ENCODE peak calls at places on chromosome 18, in ten cellular contexts. I, H, O, A, D, Z, Y, V, K and N are unnamed samples.

GRCh38 chr18:58758606-58759005 is 87.3 kb downstream of the MALT1 start:
- DNase-seq in I (no peak), D (no peak), Z (no peak), V (no peak), O (no peak), H (peak), A (no peak), K (no peak), Y (no peak), N (no peak)

GRCh38 chr18:3450358-3451107 is 561 bp downstream of the TGIF1 start:
- DNase-seq in Y (peak), O (no peak), V (peak), Z (peak), A (peak), K (peak), I (peak), D (no peak), H (peak), N (peak)

GRCh38 chr18:10923225-10923624 is 226.1 kb downstream of the PIEZO2 start:
- DNase-seq in Z (no peak), Y (no peak), I (no peak), O (no peak), H (no peak), D (no peak), K (no peak), A (no peak), V (no peak), N (no peak)

GRCh38 chr18:44723366-44723765 is 42.7 kb downstream of the SETBP1 start:
- DNase-seq in I (no peak), A (no peak), V (no peak), O (no peak), K (no peak), Z (no peak), H (no peak), Y (no peak), D (no peak), N (no peak)

GRCh38 chr18:3148930-3149535 is 70.7 kb downstream of the MYOM1 start:
- DNase-seq in Y (no peak), H (no peak), V (peak), D (no peak), O (no peak), Z (no peak), I (no peak), A (no peak), K (no peak), N (no peak)

GRCh38 chr18:79852561-79853302 is 55.0 kb downstream of the KCNG2 start:
- DNase-seq in A (no peak), V (no peak), Y (no peak), K (no peak), I (no peak), O (no peak), H (peak), Z (peak), D (no peak), N (no peak)

GRCh38 chr18:21099442-21099841 is 12.2 kb downstream of the ROCK1 start:
- DNase-seq in D (no peak), V (no peak), K (no peak), I (no peak), O (no peak), H (no peak), Y (no peak), Z (no peak), A (no peak), N (no peak)

GRCh38 chr18:2589345-2590060 is 18.1 kb downstream of the NDC80 start:
- DNase-seq in K (no peak), O (no peak), A (no peak), I (no peak), D (peak), H (no peak), Z (no peak), Y (no peak), V (no peak), N (no peak)

GRCh38 chr18:3032721-3033120 is 19.8 kb upstream of the LPIN2 start:
- DNase-seq in A (no peak), Y (no peak), Z (no peak), O (no peak), K (no peak), I (no peak), D (no peak), V (no peak), H (no peak), N (no peak)

GRCh38 chr18:54149078-54149697 is 75.3 kb downstream of the MBD2 start:
- DNase-seq in K (peak), V (peak), A (no peak), D (peak), I (peak), O (peak), Y (peak), Z (no peak), H (peak), N (no peak)

GRCh38 chr18:36330435-36331049 is 33.0 kb downstream of the FHOD3 start:
- DNase-seq in D (no peak), V (no peak), Z (no peak), O (no peak), A (no peak), K (no peak), I (no peak), Y (no peak), H (no peak), N (no peak)

GRCh38 chr18:50870138-50870845 is 8.6 kb upstream of the ME2 start:
- DNase-seq in K (peak), O (no peak), Y (peak), D (peak), V (peak), H (peak), I (no peak), A (no peak), Z (no peak), N (no peak)

GRCh38 chr18:3441290-3441689 is 8.7 kb upstream of the TGIF1 start:
- DNase-seq in H (no peak), Y (peak), I (no peak), O (peak), D (no peak), A (no peak), Z (no peak), K (peak), V (no peak), N (peak)

GRCh38 chr18:79400091-79400590 is 4.4 kb downstream of the NFATC1 start:
- DNase-seq in V (no peak), D (no peak), K (peak), Z (peak), A (peak), Y (no peak), H (no peak), I (peak), O (no peak), N (peak)

GRCh38 chr18:28193177-28193778 is 16.3 kb upstream of the CDH2 start:
- DNase-seq in A (no peak), Z (no peak), H (no peak), O (no peak), I (no peak), Y (no peak), D (no peak), K (no peak), V (no peak), N (no peak)

GRCh38 chr18:45974088-45974536 is 7.0 kb upstream of the EPG5 start:
- DNase-seq in V (peak), Y (peak), A (peak), K (peak), I (peak), O (peak), D (peak), Z (no peak), H (peak), N (no peak)

GRCh38 chr18:8771930-8772329 is 66.6 kb downstream of the MTCL1 start:
- DNase-seq in H (peak), Y (no peak), D (no peak), Z (no peak), K (no peak), O (no peak), A (no peak), I (peak), V (peak), N (no peak)

GRCh38 chr18:8277270-8277669 is 332.0 kb upstream of the RAB12 start:
- DNase-seq in H (no peak), K (no peak), D (no peak), Z (no peak), A (no peak), I (no peak), Y (no peak), V (no peak), O (no peak), N (no peak)

GRCh38 chr18:811192-812122 is 585 bp downstream of the YES1 start:
- DNase-seq in Z (peak), A (no peak), D (no peak), H (no peak), O (peak), K (peak), V (no peak), I (peak), Y (no peak), N (peak)

GRCh38 chr18:61602836-61603235 is 269.6 kb downstream of the CDH20 start:
- DNase-seq in V (no peak), D (no peak), I (no peak), Y (no peak), K (no peak), O (no peak), Z (no peak), H (peak), A (no peak), N (no peak)

GRCh38 chr18:51437280-51438271 is 240.1 kb upstream of the MEX3C start:
- DNase-seq in Y (no peak), D (no peak), A (no peak), O (no peak), V (no peak), Z (no peak), I (peak), H (no peak), K (no peak), N (no peak)

GRCh38 chr18:48504819-48505218 is 34.0 kb upstream of the CTIF start:
- DNase-seq in Z (no peak), O (no peak), A (no peak), I (no peak), Y (no peak), H (no peak), K (no peak), D (no peak), V (no peak), N (no peak)

GRCh38 chr18:13235326-13235937 is 16.9 kb downstream of the LDLRAD4 start:
- DNase-seq in O (no peak), Y (no peak), V (no peak), Z (no peak), A (no peak), K (no peak), H (peak), I (no peak), D (no peak), N (no peak)

GRCh38 chr18:58541137-58541788 is 87.6 kb downstream of the ALPK2 start:
- DNase-seq in A (no peak), D (no peak), V (no peak), Z (no peak), H (peak), O (peak), Y (peak), I (no peak), K (no peak), N (no peak)

GRCh38 chr18:70172225-70172624 is 33.3 kb downstream of the RTTN start:
- DNase-seq in A (no peak), O (peak), K (no peak), V (no peak), D (no peak), H (no peak), I (no peak), Y (peak), Z (no peak), N (no peak)

GRCh38 chr18:79582978-79583377 is 96.6 kb upstream of the CTDP1 start:
- DNase-seq in Z (no peak), O (no peak), K (no peak), I (no peak), D (no peak), A (no peak), V (no peak), Y (no peak), H (peak), N (no peak)

GRCh38 chr18:47110875-47111274 is 39.4 kb downstream of the HDHD2 start:
- DNase-seq in I (no peak), H (no peak), A (no peak), V (no peak), O (no peak), Z (no peak), K (no peak), Y (no peak), D (no peak), N (no peak)

GRCh38 chr18:44781890-44782289 is 101.2 kb downstream of the SETBP1 start:
- DNase-seq in A (no peak), Z (no peak), H (no peak), V (peak), I (no peak), K (peak), D (no peak), Y (no peak), O (no peak), N (no peak)

GRCh38 chr18:58241877-58242276 is 197.9 kb downstream of the NEDD4L start:
- DNase-seq in I (peak), Y (no peak), Z (no peak), H (no peak), K (no peak), D (no peak), O (no peak), A (no peak), V (peak), N (no peak)

GRCh38 chr18:46134920-46135675 is 30.9 kb downstream of the HAUS1 start:
- DNase-seq in K (no peak), O (peak), I (no peak), Y (no peak), A (no peak), H (no peak), D (no peak), Z (no peak), V (no peak), N (no peak)

DNA sequence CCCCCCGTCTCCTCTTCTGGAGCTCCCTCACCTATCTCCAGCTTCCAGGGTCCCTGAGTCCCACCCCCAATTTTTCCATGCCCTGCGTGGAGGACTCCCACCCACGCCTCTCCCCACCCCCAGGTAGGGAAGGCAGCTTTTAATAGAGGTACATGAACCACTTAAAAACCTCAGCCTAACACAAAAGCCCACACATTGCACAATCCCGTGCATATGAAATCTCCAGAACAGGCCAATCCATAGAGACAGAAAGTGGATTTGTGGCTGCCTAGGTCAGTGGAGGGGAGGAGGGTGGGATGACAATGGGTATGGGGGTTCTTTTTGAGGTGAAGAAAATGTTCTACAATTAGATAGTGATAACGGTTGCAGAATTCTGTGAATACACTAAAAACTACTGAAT is 145.6 kb downstream of the CABLES1 start:
- DNase-seq in I (no peak), H (no peak), Z (no peak), O (no peak), V (no peak), A (no peak), D (no peak), K (no peak), Y (no peak), N (peak)
- H3K27ac ChIP-seq in I (no peak), H (no peak), Z (no peak), O (no peak), V (no peak), A (no peak), D (no peak), K (no peak), Y (no peak), N (peak)

DNA sequence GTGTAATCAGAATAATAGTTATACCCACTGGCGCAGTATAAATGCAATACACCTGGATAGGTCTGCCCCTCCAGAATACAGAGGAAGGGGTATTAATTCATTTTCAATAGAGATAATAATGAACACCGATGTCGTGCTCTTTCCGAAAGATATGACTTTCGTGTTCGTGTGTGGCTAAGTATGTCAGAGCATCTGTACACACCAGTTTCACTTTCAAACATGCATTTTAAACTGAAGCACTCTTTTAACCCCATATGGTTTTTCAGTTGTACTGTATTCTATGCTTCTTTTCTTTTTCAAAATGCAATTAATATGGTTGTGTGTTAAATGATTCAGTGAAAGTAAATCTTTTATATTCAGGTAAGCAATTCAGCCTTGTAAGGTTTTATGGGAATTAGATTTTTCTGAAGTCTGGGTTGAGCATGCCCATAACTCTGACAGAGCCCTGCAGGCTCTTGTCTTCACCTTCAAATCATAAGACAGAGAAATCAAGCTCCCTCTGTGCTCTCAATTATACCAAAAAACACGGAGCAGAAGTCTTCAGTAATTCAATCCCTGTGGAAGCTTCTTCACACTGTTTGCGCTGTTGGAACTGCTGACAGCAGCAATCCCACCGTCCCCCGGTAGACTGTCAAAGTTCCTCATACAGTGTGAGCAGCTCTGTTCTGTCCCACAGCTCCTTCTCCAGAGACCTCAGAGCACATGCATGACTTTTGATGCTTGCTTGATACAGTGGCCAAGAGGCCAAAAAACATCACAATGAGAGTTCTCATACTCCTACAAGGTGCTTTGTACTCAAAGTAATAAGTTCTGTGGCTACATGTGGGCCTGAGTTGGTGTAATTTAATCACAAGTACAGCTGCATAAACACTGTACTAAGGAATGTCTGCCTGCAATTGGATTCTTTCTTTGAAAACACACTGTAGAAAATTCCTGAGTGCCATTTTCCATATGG is 186.9 kb downstream of the ZNF521 start:
- DNase-seq in O (no peak), Y (no peak), Z (no peak), D (no peak), A (no peak), V (peak), H (no peak), K (peak), I (no peak), N (peak)
- H3K4me3 ChIP-seq in O (no peak), Y (no peak), Z (peak), D (no peak), A (peak), V (no peak), H (peak), K (no peak), I (peak), N (peak)

DNA sequence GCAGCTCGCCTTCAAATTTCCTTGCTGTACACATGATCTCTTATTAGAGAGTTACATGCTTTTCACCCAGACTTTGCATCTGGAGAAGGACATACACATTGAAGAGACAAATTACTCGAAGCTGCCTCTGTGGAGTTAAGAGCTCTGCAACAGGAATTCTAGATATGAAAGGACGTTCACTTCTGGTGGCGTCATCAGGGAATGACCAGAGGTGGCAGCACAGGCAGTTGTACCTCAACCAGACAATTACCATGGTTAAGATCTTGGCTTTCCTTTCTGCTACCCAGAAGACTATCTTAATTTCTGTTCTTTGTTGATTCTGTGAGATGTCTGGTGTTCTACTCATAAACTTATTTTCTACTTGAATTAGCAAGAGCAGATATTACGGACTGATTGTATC is 39.1 kb upstream of the MC4R start:
- DNase-seq in A (no peak), O (peak), D (no peak), Z (no peak), K (peak), H (no peak), I (no peak), Y (no peak), V (no peak), N (no peak)
- H3K27ac ChIP-seq in A (no peak), O (no peak), D (no peak), Z (no peak), K (no peak), H (no peak), I (no peak), Y (no peak), V (no peak), N (no peak)

GRCh38 chr18:35045121-35045520 is 3.9 kb downstream of the MAPRE2 start:
- DNase-seq in Z (no peak), Y (no peak), D (no peak), A (no peak), H (no peak), K (peak), V (no peak), O (no peak), I (no peak), N (no peak)

GRCh38 chr18:35047697-35048292 is 6.6 kb downstream of the MAPRE2 start:
- DNase-seq in K (no peak), D (no peak), A (no peak), O (no peak), Z (no peak), Y (no peak), V (no peak), I (no peak), H (no peak), N (no peak)

GRCh38 chr18:35043207-35043606 is 2.0 kb downstream of the MAPRE2 start:
- DNase-seq in H (no peak), Y (no peak), K (no peak), I (no peak), A (no peak), Z (no peak), D (no peak), O (no peak), V (no peak), N (no peak)

GRCh38 chr18:35042389-35043066 is 1.3 kb downstream of the MAPRE2 start:
- DNase-seq in D (no peak), Y (no peak), V (peak), Z (no peak), I (no peak), H (no peak), K (no peak), O (no peak), A (no peak), N (no peak)

DNA sequence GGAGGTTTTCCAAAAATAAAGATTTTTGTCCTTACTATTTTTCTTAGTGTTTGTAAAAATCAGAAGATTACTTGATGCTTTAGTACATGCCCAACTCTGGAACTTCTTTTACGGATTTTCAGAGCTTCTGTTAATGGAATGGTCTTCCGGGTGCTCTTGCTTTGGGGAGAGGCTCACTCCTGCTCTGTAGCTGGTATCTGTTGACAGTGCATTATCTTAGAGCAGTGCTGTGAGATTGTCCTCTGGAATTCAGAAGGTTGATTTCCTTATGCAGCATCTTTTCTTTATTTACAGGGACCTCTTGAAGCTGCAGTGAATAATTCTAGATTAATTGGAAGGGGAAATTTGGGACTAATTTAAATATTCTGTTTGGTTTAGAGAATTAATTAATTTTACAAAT is 4.6 kb downstream of the MAPRE2 start:
- DNase-seq in V (no peak), K (no peak), O (no peak), D (no peak), I (no peak), H (no peak), Z (no peak), A (no peak), Y (no peak), N (no peak)
- H3K4me3 ChIP-seq in V (no peak), K (no peak), O (no peak), D (no peak), I (no peak), H (no peak), Z (no peak), A (peak), Y (no peak), N (no peak)